ENCODE peak calls at places on chromosomes 13 and 19, in five cellular contexts. K is heart right ventricle; P is NCI-H1417; U is activated CD8-positive, alpha-beta T cell treated with anti-CD3 and anti-CD28 coated beads for 36 hours; T is stimulated activated effector memory CD8-positive, alpha-beta T cell treated with anti-CD3 and anti-CD28 coated beads, Interleukin-12 subunit alpha, Interleukin-12 subunit beta, amount 100 ng/mL, for 72 hours. Y is an unnamed sample.

GRCh38 chr19:11868188-11868587 is 19.4 kb upstream of the ZNF69 start:
- DNase-seq in K (no peak), P (no peak), U (no peak), T (no peak), Y (no peak)

GRCh38 chr19:9914315-9915207 is 21.8 kb downstream of the OLFM2 start:
- DNase-seq in K (peak), P (peak), U (peak), T (peak), Y (peak)

GRCh38 chr19:10685210-10685609 is 16.0 kb upstream of the QTRT1 start:
- DNase-seq in K (no peak), P (no peak), U (no peak), T (no peak), Y (no peak)

GRCh38 chr13:70088926-70089325 is 18.7 kb upstream of the ATXN8OS start:
- DNase-seq in K (no peak), P (no peak), U (no peak), T (no peak), Y (no peak)

GRCh38 chr19:56367829-56368711 is 25.3 kb downstream of the ZNF582 start:
- DNase-seq in K (peak), P (peak), U (peak), T (peak), Y (peak)

GRCh38 chr13:62193919-62194318 is 778.3 kb upstream of the PCDH20 start:
- DNase-seq in K (no peak), P (no peak), U (no peak), T (no peak), Y (no peak)

GRCh38 chr19:6429419-6430221 is 3.9 kb downstream of the SLC25A41 start:
- DNase-seq in K (no peak), P (no peak), U (no peak), T (no peak), Y (no peak)

GRCh38 chr13:41075034-41075433 is 13.7 kb downstream of the WBP4 start:
- DNase-seq in K (no peak), P (peak), U (peak), T (no peak), Y (peak)

GRCh38 chr19:33377586-33378475 is 4.3 kb downstream of the CEBPG start:
- DNase-seq in K (no peak), P (no peak), U (no peak), T (no peak), Y (no peak)

GRCh38 chr19:2986951-2987491 is 9.7 kb downstream of the TLE6 start:
- DNase-seq in K (no peak), P (peak), U (no peak), T (no peak), Y (no peak)

GRCh38 chr13:58960909-58961308 is 1202.8 kb downstream of the DIAPH3 start:
- DNase-seq in K (no peak), P (peak), U (no peak), T (no peak), Y (no peak)

GRCh38 chr19:46992699-46993535 is 26.7 kb upstream of the NPAS1 start:
- DNase-seq in K (peak), P (no peak), U (no peak), T (no peak), Y (peak)

GRCh38 chr19:38304866-38305429 is 897 bp downstream of the C19orf33 start:
- DNase-seq in K (peak), P (peak), U (no peak), T (no peak), Y (peak)

GRCh38 chr19:54682306-54682705 is 19.5 kb downstream of the LILRB4 start:
- DNase-seq in K (no peak), P (no peak), U (no peak), T (no peak), Y (no peak)

GRCh38 chr13:101660711-101661110 is 208.2 kb downstream of the ITGBL1 start:
- DNase-seq in K (no peak), P (no peak), U (no peak), T (no peak), Y (no peak)

GRCh38 chr19:18476507-18477041 is 38.6 kb upstream of the ISYNA1 start:
- DNase-seq in K (no peak), P (no peak), U (no peak), T (no peak), Y (no peak)

GRCh38 chr13:30572859-30573275 is 44.9 kb upstream of the USPL1 start:
- DNase-seq in K (peak), P (no peak), U (peak), T (no peak), Y (peak)

GRCh38 chr13:100089633-100090032 is 740 bp downstream of the PCCA start:
- DNase-seq in K (no peak), P (no peak), U (peak), T (no peak), Y (no peak)

GRCh38 chr13:112740502-112741131 is 50.8 kb downstream of the ATP11A start:
- DNase-seq in K (peak), P (no peak), U (no peak), T (no peak), Y (peak)

GRCh38 chr19:32018014-32018413 is 327.4 kb upstream of the ZNF507 start:
- DNase-seq in K (no peak), P (no peak), U (no peak), T (no peak), Y (no peak)

GRCh38 chr19:862529-863304 is 3.3 kb downstream of the CFD start:
- DNase-seq in K (no peak), P (peak), U (peak), T (peak), Y (peak)

GRCh38 chr13:21344662-21345176 is 114.4 kb downstream of the ZDHHC20 start:
- DNase-seq in K (no peak), P (no peak), U (peak), T (no peak), Y (no peak)

GRCh38 chr13:99542788-99543406 is 41.6 kb downstream of the TM9SF2 start:
- DNase-seq in K (no peak), P (no peak), U (peak), T (peak), Y (no peak)

GRCh38 chr19:40323705-40324104 is 24.5 kb downstream of the C19orf47 start:
- DNase-seq in K (no peak), P (no peak), U (no peak), T (no peak), Y (no peak)

GRCh38 chr19:47885067-47885463 is 1.1 kb downstream of the SULT2A1 start:
- DNase-seq in K (no peak), P (no peak), U (no peak), T (no peak), Y (no peak)

GRCh38 chr19:18650048-18650435 is 13.2 kb downstream of the KLHL26 start:
- DNase-seq in K (peak), P (no peak), U (no peak), T (no peak), Y (peak)

GRCh38 chr13:56700324-56700723 is 440.4 kb upstream of the PRR20A start:
- DNase-seq in K (no peak), P (no peak), U (no peak), T (no peak), Y (no peak)

GRCh38 chr19:23804676-23805075 is 46.0 kb upstream of the ZNF681 start:
- DNase-seq in K (no peak), P (no peak), U (no peak), T (no peak), Y (no peak)

GRCh38 chr19:447816-448546 is 12.9 kb downstream of the SHC2 start:
- DNase-seq in K (peak), P (no peak), U (no peak), T (no peak), Y (no peak)